ENCODE peak calls at places on chromosomes 12 and 14, in four cellular contexts. One of them, this sample, is unnamed.

GRCh38 chr12:121786441-121786825 is 7.1 kb downstream of the RHOF start:
- DNase-seq in GM12891: no peak
- DNase-seq in stimulated activated CD4-positive, alpha-beta T cell treated with anti-CD3 and anti-CD28 coated beads, Interleukin-4, amount 100 ng/mL, for 24 hours: peak; percentile 57
- DNase-seq in bronchial epithelial cell: peak; percentile 98
- DNase-seq in this sample: no peak

GRCh38 chr14:99401196-99401595 is 79.5 kb downstream of the SETD3 start:
- DNase-seq in bronchial epithelial cell: no peak
- DNase-seq in stimulated activated CD4-positive, alpha-beta T cell treated with anti-CD3 and anti-CD28 coated beads, Interleukin-4, amount 100 ng/mL, for 24 hours: no peak
- DNase-seq in GM12891: no peak
- DNase-seq in this sample: no peak

GRCh38 chr12:107207931-107208515 is 114.7 kb upstream of the CRY1 start:
- DNase-seq in bronchial epithelial cell: no peak
- DNase-seq in GM12891: no peak
- DNase-seq in stimulated activated CD4-positive, alpha-beta T cell treated with anti-CD3 and anti-CD28 coated beads, Interleukin-4, amount 100 ng/mL, for 24 hours: no peak
- DNase-seq in this sample: no peak

GRCh38 chr12:6632026-6632978 is 3.5 kb downstream of the LPAR5 start:
- DNase-seq in stimulated activated CD4-positive, alpha-beta T cell treated with anti-CD3 and anti-CD28 coated beads, Interleukin-4, amount 100 ng/mL, for 24 hours: peak; percentile 52
- DNase-seq in GM12891: no peak
- DNase-seq in bronchial epithelial cell: no peak
- DNase-seq in this sample: no peak

GRCh38 chr12:72273499-72273837 is 1.3 kb downstream of the TRHDE start:
- DNase-seq in bronchial epithelial cell: no peak
- DNase-seq in GM12891: no peak
- DNase-seq in stimulated activated CD4-positive, alpha-beta T cell treated with anti-CD3 and anti-CD28 coated beads, Interleukin-4, amount 100 ng/mL, for 24 hours: no peak
- DNase-seq in this sample: no peak

GRCh38 chr12:114746297-114747074 is 62.5 kb upstream of the TBX3 start:
- DNase-seq in GM12891: no peak
- DNase-seq in bronchial epithelial cell: no peak
- DNase-seq in stimulated activated CD4-positive, alpha-beta T cell treated with anti-CD3 and anti-CD28 coated beads, Interleukin-4, amount 100 ng/mL, for 24 hours: no peak
- DNase-seq in this sample: no peak

GRCh38 chr12:117816-118345 is 51.3 kb downstream of the IQSEC3 start:
- DNase-seq in GM12891: no peak
- DNase-seq in stimulated activated CD4-positive, alpha-beta T cell treated with anti-CD3 and anti-CD28 coated beads, Interleukin-4, amount 100 ng/mL, for 24 hours: no peak
- DNase-seq in bronchial epithelial cell: no peak
- DNase-seq in this sample: no peak

GRCh38 chr14:64940336-64940910 is 2.1 kb downstream of the GPX2 start:
- DNase-seq in stimulated activated CD4-positive, alpha-beta T cell treated with anti-CD3 and anti-CD28 coated beads, Interleukin-4, amount 100 ng/mL, for 24 hours: no peak
- DNase-seq in GM12891: no peak
- DNase-seq in bronchial epithelial cell: no peak
- DNase-seq in this sample: no peak

GRCh38 chr12:3216726-3217682 is 139.8 kb downstream of the TSPAN9 start:
- DNase-seq in bronchial epithelial cell: peak; percentile 99
- DNase-seq in GM12891: no peak
- DNase-seq in stimulated activated CD4-positive, alpha-beta T cell treated with anti-CD3 and anti-CD28 coated beads, Interleukin-4, amount 100 ng/mL, for 24 hours: no peak
- DNase-seq in this sample: peak; percentile 43

GRCh38 chr12:95837240-95838038 is 21.3 kb upstream of the SNRPF start:
- DNase-seq in bronchial epithelial cell: no peak
- DNase-seq in GM12891: no peak
- DNase-seq in stimulated activated CD4-positive, alpha-beta T cell treated with anti-CD3 and anti-CD28 coated beads, Interleukin-4, amount 100 ng/mL, for 24 hours: no peak
- DNase-seq in this sample: no peak

GRCh38 chr14:67077914-67078313 is 111.3 kb upstream of the GARIN2 start:
- DNase-seq in bronchial epithelial cell: no peak
- DNase-seq in GM12891: no peak
- DNase-seq in stimulated activated CD4-positive, alpha-beta T cell treated with anti-CD3 and anti-CD28 coated beads, Interleukin-4, amount 100 ng/mL, for 24 hours: no peak
- DNase-seq in this sample: no peak

GRCh38 chr12:124453419-124454351 is 113.7 kb downstream of the NCOR2 start:
- DNase-seq in bronchial epithelial cell: peak; percentile 21
- DNase-seq in stimulated activated CD4-positive, alpha-beta T cell treated with anti-CD3 and anti-CD28 coated beads, Interleukin-4, amount 100 ng/mL, for 24 hours: peak; percentile 82
- DNase-seq in GM12891: peak; percentile 94
- DNase-seq in this sample: peak; percentile 98

GRCh38 chr12:127780881-127781280 is 486.1 kb upstream of the TMEM132C start:
- DNase-seq in bronchial epithelial cell: no peak
- DNase-seq in stimulated activated CD4-positive, alpha-beta T cell treated with anti-CD3 and anti-CD28 coated beads, Interleukin-4, amount 100 ng/mL, for 24 hours: no peak
- DNase-seq in GM12891: no peak
- DNase-seq in this sample: no peak

GRCh38 chr12:29921307-29921706 is 137.6 kb upstream of the TMTC1 start:
- DNase-seq in GM12891: no peak
- DNase-seq in bronchial epithelial cell: peak; percentile 80
- DNase-seq in stimulated activated CD4-positive, alpha-beta T cell treated with anti-CD3 and anti-CD28 coated beads, Interleukin-4, amount 100 ng/mL, for 24 hours: no peak
- DNase-seq in this sample: no peak

This sample was measured in 8988T.